ENCODE peak calls at places on chromosomes 4 and X, in ten cellular contexts. N is brain microvascular endothelial cell, K is cardiac muscle cell, Y is adrenal gland, W is CD14-positive monocyte, F is tibial artery, P is AG09309, L is AG10803, S is foreskin keratinocyte, B is endothelial cell of umbilical vein. O is an unnamed sample.

GRCh38 chrX:135410861-135411627 is 10.7 kb upstream of the SMIM10L2A start:
- DNase-seq in L (no peak), K (no peak), B (no peak), W (no peak), Y (peak), F (no peak), S (no peak), N (no peak), P (no peak), O (no peak)

GRCh38 chrX:10579018-10579752 is 41.2 kb downstream of the MID1 start:
- DNase-seq in S (peak), W (no peak), P (no peak), Y (no peak), N (peak), B (peak), F (no peak), L (peak), K (peak), O (no peak)

GRCh38 chr4:35500812-35501211 is 743.5 kb downstream of the ARAP2 start:
- DNase-seq in Y (no peak), W (no peak), F (no peak), L (no peak), P (no peak), K (no peak), B (no peak), N (no peak), S (no peak), O (no peak)

GRCh38 chrX:147699061-147699460 is 212.7 kb upstream of the FMR1 start:
- DNase-seq in B (no peak), W (no peak), Y (no peak), K (no peak), L (no peak), N (no peak), P (no peak), S (no peak), F (no peak), O (no peak)

GRCh38 chr4:37812713-37813112 is 13.8 kb upstream of the PGM2 start:
- DNase-seq in K (peak), B (peak), Y (no peak), F (no peak), P (no peak), S (peak), N (peak), L (peak), W (no peak), O (no peak)

GRCh38 chrX:139869796-139870195 is 63.1 kb downstream of the ATP11C start:
- DNase-seq in F (no peak), W (no peak), Y (no peak), N (no peak), S (no peak), P (no peak), L (no peak), K (no peak), B (peak), O (no peak)

GRCh38 chr4:52059372-52059771 is 8.3 kb downstream of the SPATA18 start:
- DNase-seq in F (no peak), S (peak), W (no peak), N (no peak), Y (no peak), B (peak), P (peak), K (peak), L (peak), O (peak)

GRCh38 chr4:41424541-41424940 is 113.4 kb upstream of the LIMCH1 start:
- DNase-seq in W (no peak), K (no peak), S (no peak), P (no peak), L (peak), B (peak), F (no peak), N (no peak), Y (no peak), O (no peak)

GRCh38 chr4:80189956-80190671 is 7.2 kb upstream of the PRDM8 start:
- DNase-seq in L (peak), S (no peak), Y (no peak), P (no peak), N (no peak), F (no peak), B (no peak), W (no peak), K (peak), O (no peak)

GRCh38 chr4:8707045-8707781 is 114.6 kb downstream of the CPZ start:
- DNase-seq in S (no peak), W (peak), K (no peak), Y (peak), B (no peak), N (no peak), L (no peak), P (no peak), F (peak), O (no peak)

GRCh38 chrX:97609938-97610337 is 726.2 kb downstream of the RPA4 start:
- DNase-seq in B (no peak), F (no peak), W (no peak), P (no peak), N (no peak), K (no peak), L (no peak), Y (no peak), S (no peak), O (no peak)

GRCh38 chr4:8727131-8727530 is 134.6 kb downstream of the CPZ start:
- DNase-seq in P (no peak), F (no peak), Y (no peak), S (no peak), L (no peak), K (no peak), N (no peak), B (no peak), W (no peak), O (no peak)

GRCh38 chr4:16858275-16858752 is 40.1 kb downstream of the LDB2 start:
- DNase-seq in S (no peak), F (no peak), B (peak), N (peak), P (no peak), K (peak), Y (peak), W (no peak), L (no peak), O (peak)

GRCh38 chr4:124636793-124637192 is 75.7 kb downstream of the ANKRD50 start:
- DNase-seq in P (no peak), B (no peak), S (no peak), W (no peak), F (no peak), Y (no peak), L (no peak), N (no peak), K (no peak), O (peak)

GRCh38 chr4:31692407-31692940 is 972.3 kb downstream of the PCDH7 start:
- DNase-seq in F (no peak), W (no peak), L (no peak), N (no peak), K (peak), B (peak), P (no peak), S (no peak), Y (peak), O (no peak)
- TF ChIP-seq CTCF in F (no peak), W (no peak), L (no peak), N (peak), K (peak), B (no peak), P (peak), S (no peak), Y (no peak), O (no peak)

DNA sequence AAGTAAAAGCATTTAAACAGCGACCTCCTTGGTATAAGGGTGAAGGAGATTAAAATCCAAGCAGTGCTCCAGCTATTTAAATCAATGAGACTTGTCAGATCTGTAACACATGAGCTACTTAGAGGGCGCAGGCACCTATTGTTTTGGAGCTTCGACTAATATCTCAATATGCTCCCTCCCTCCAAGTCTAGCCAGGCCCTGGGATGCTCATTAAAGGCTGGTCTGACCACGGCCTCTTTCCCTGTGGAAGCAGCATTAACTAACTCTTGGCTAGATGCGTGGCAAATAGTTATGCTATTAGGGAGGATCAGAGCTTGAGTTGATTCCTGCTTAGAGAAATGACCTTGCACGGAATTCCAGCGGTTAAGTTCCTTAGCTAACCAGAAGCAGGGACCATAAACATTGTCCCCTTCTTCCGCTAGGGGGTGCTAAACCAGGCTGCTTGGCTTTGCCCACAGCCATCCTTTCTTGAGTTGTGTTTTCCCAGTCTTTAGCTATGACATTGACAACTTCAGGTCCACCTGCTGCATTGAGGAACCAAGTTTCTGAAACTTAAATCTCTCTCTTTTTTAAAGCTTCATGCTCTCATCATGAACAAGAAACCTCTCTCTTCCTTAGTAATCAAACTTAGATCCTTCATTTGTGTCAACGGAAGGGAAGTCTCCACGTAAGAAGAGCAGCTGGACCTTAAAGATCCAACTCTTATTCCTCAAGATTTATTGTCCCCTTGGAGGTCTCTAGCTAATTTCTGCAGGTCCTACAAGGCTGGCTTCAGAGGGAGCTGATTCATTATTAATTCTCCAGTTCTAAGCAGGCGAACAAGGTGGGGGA is 80.7 kb upstream of the IGFBP7 start:
- DNase-seq in P (no peak), B (peak), Y (no peak), S (no peak), K (peak), N (peak), W (no peak), L (peak), F (no peak), O (no peak)
- TF ChIP-seq CTCF in P (peak), B (peak), Y (no peak), S (peak), K (peak), N (peak), W (peak), L (peak), F (no peak), O (peak)

GRCh38 chrX:39921838-39922237 is 175.9 kb downstream of the BCOR start:
- DNase-seq in W (no peak), S (no peak), P (no peak), N (no peak), K (no peak), F (no peak), B (no peak), L (no peak), Y (no peak), O (no peak)
- TF ChIP-seq CTCF in W (no peak), S (no peak), P (no peak), N (no peak), K (no peak), F (no peak), B (no peak), L (no peak), Y (no peak), O (no peak)

GRCh38 chrX:2913118-2913517 is 16.0 kb downstream of the ARSD start:
- DNase-seq in N (no peak), P (no peak), B (no peak), Y (no peak), W (no peak), K (no peak), F (no peak), S (no peak), L (no peak), O (no peak)
- TF ChIP-seq CTCF in N (peak), P (peak), B (no peak), Y (no peak), W (no peak), K (no peak), F (no peak), S (peak), L (peak), O (peak)

DNA sequence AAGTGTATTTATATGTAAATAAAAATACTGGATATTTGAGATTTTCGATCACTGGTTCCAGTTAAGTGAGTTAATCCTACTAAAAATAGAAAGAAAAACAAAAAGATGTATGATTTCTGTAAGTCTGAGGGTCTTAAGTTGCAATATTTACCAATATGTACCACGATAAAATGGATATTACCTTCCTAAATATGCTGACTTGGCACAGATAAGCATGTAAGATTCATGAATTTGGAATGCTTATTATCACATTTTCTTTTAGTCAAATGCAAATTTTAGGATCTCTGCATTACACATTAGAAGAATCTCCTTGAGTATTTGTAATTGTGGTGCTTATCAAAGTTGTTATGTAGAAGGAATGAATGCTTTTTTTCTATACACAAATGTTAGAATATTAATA is 1018.3 kb upstream of the GRID2 start:
- DNase-seq in K (no peak), W (no peak), F (no peak), Y (no peak), B (no peak), S (no peak), L (no peak), N (no peak), P (no peak), O (no peak)
- TF ChIP-seq CTCF in K (no peak), W (no peak), F (no peak), Y (no peak), B (no peak), S (no peak), L (no peak), N (no peak), P (no peak), O (no peak)